ENCODE peak calls at places on chromosome 11, in eight cellular contexts. One of them, this sample, is unnamed.

GRCh38 chr11:60872124-60872951 is 5.0 kb downstream of the ZP1 start:
- DNase-seq in LoVo: no peak
- DNase-seq in RWPE2: no peak
- DNase-seq in stimulated activated CD8-positive, alpha-beta memory T cell treated with anti-CD3 and anti-CD28 coated beads, Interleukin-7, amount 100 ng/mL, for 1 hour: no peak
- DNase-seq in right cardiac atrium: peak; percentile 72
- DNase-seq in T-helper 22 cell: no peak
- DNase-seq in foreskin fibroblast: peak; percentile 78
- DNase-seq in HTR-8/SVneo: no peak
- DNase-seq in this sample: peak; percentile 80

GRCh38 chr11:106160494-106160893 is 83.0 kb downstream of the AASDHPPT start:
- DNase-seq in LoVo: peak; percentile 4
- DNase-seq in RWPE2: no peak
- DNase-seq in stimulated activated CD8-positive, alpha-beta memory T cell treated with anti-CD3 and anti-CD28 coated beads, Interleukin-7, amount 100 ng/mL, for 1 hour: no peak
- DNase-seq in right cardiac atrium: no peak
- DNase-seq in T-helper 22 cell: no peak
- DNase-seq in foreskin fibroblast: no peak
- DNase-seq in HTR-8/SVneo: no peak
- DNase-seq in this sample: no peak

GRCh38 chr11:109326781-109327180 is 95.2 kb upstream of the C11orf87 start:
- DNase-seq in LoVo: no peak
- DNase-seq in RWPE2: no peak
- DNase-seq in stimulated activated CD8-positive, alpha-beta memory T cell treated with anti-CD3 and anti-CD28 coated beads, Interleukin-7, amount 100 ng/mL, for 1 hour: no peak
- DNase-seq in right cardiac atrium: no peak
- DNase-seq in T-helper 22 cell: no peak
- DNase-seq in foreskin fibroblast: no peak
- DNase-seq in HTR-8/SVneo: no peak
- DNase-seq in this sample: no peak

GRCh38 chr11:12840871-12841516 is 166.8 kb downstream of the TEAD1 start:
- DNase-seq in LoVo: no peak
- DNase-seq in RWPE2: no peak
- DNase-seq in stimulated activated CD8-positive, alpha-beta memory T cell treated with anti-CD3 and anti-CD28 coated beads, Interleukin-7, amount 100 ng/mL, for 1 hour: no peak
- DNase-seq in right cardiac atrium: no peak
- DNase-seq in T-helper 22 cell: no peak
- DNase-seq in foreskin fibroblast: no peak
- DNase-seq in HTR-8/SVneo: no peak
- DNase-seq in this sample: no peak

GRCh38 chr11:83087035-83087434 is 15.3 kb upstream of the RAB30 start:
- DNase-seq in LoVo: no peak
- DNase-seq in RWPE2: no peak
- DNase-seq in stimulated activated CD8-positive, alpha-beta memory T cell treated with anti-CD3 and anti-CD28 coated beads, Interleukin-7, amount 100 ng/mL, for 1 hour: no peak
- DNase-seq in right cardiac atrium: no peak
- DNase-seq in T-helper 22 cell: no peak
- DNase-seq in foreskin fibroblast: no peak
- DNase-seq in HTR-8/SVneo: no peak
- DNase-seq in this sample: no peak

GRCh38 chr11:6319879-6320410 is 356 bp downstream of the CAVIN3 start:
- DNase-seq in LoVo: peak; percentile 71
- DNase-seq in RWPE2: peak; percentile 92
- DNase-seq in stimulated activated CD8-positive, alpha-beta memory T cell treated with anti-CD3 and anti-CD28 coated beads, Interleukin-7, amount 100 ng/mL, for 1 hour: no peak
- DNase-seq in right cardiac atrium: peak; percentile 95
- DNase-seq in T-helper 22 cell: no peak
- DNase-seq in foreskin fibroblast: peak; percentile 95
- DNase-seq in HTR-8/SVneo: peak; percentile 94
- DNase-seq in this sample: peak; percentile 99

GRCh38 chr11:73154178-73154577 is 12.1 kb upstream of the FCHSD2 start:
- DNase-seq in LoVo: no peak
- DNase-seq in RWPE2: no peak
- DNase-seq in stimulated activated CD8-positive, alpha-beta memory T cell treated with anti-CD3 and anti-CD28 coated beads, Interleukin-7, amount 100 ng/mL, for 1 hour: no peak
- DNase-seq in right cardiac atrium: no peak
- DNase-seq in T-helper 22 cell: no peak
- DNase-seq in foreskin fibroblast: no peak
- DNase-seq in HTR-8/SVneo: no peak
- DNase-seq in this sample: no peak

GRCh38 chr11:80899381-80899780 is 1458.6 kb upstream of the TENM4 start:
- DNase-seq in LoVo: peak; percentile 15
- DNase-seq in RWPE2: no peak
- DNase-seq in stimulated activated CD8-positive, alpha-beta memory T cell treated with anti-CD3 and anti-CD28 coated beads, Interleukin-7, amount 100 ng/mL, for 1 hour: no peak
- DNase-seq in right cardiac atrium: no peak
- DNase-seq in T-helper 22 cell: no peak
- DNase-seq in foreskin fibroblast: peak; percentile 0
- DNase-seq in HTR-8/SVneo: no peak
- DNase-seq in this sample: peak; percentile 3

GRCh38 chr11:100240051-100240450 is 447.0 kb upstream of the ARHGAP42 start:
- DNase-seq in LoVo: no peak
- DNase-seq in RWPE2: no peak
- DNase-seq in stimulated activated CD8-positive, alpha-beta memory T cell treated with anti-CD3 and anti-CD28 coated beads, Interleukin-7, amount 100 ng/mL, for 1 hour: no peak
- DNase-seq in right cardiac atrium: no peak
- DNase-seq in T-helper 22 cell: no peak
- DNase-seq in foreskin fibroblast: no peak
- DNase-seq in HTR-8/SVneo: no peak
- DNase-seq in this sample: no peak

GRCh38 chr11:12538889-12539421 is 135.3 kb upstream of the TEAD1 start:
- DNase-seq in LoVo: no peak
- DNase-seq in RWPE2: no peak
- DNase-seq in stimulated activated CD8-positive, alpha-beta memory T cell treated with anti-CD3 and anti-CD28 coated beads, Interleukin-7, amount 100 ng/mL, for 1 hour: no peak
- DNase-seq in right cardiac atrium: no peak
- DNase-seq in T-helper 22 cell: no peak
- DNase-seq in foreskin fibroblast: no peak
- DNase-seq in HTR-8/SVneo: no peak
- DNase-seq in this sample: no peak

GRCh38 chr11:68532719-68533369 is 72.3 kb downstream of the PPP6R3 start:
- DNase-seq in LoVo: no peak
- DNase-seq in RWPE2: no peak
- DNase-seq in stimulated activated CD8-positive, alpha-beta memory T cell treated with anti-CD3 and anti-CD28 coated beads, Interleukin-7, amount 100 ng/mL, for 1 hour: no peak
- DNase-seq in right cardiac atrium: no peak
- DNase-seq in T-helper 22 cell: no peak
- DNase-seq in foreskin fibroblast: no peak
- DNase-seq in HTR-8/SVneo: no peak
- DNase-seq in this sample: no peak

GRCh38 chr11:129733981-129734380 is 81.7 kb upstream of the TMEM45B start:
- DNase-seq in LoVo: no peak
- DNase-seq in RWPE2: peak; percentile 31
- DNase-seq in stimulated activated CD8-positive, alpha-beta memory T cell treated with anti-CD3 and anti-CD28 coated beads, Interleukin-7, amount 100 ng/mL, for 1 hour: no peak
- DNase-seq in right cardiac atrium: no peak
- DNase-seq in T-helper 22 cell: no peak
- DNase-seq in foreskin fibroblast: no peak
- DNase-seq in HTR-8/SVneo: no peak
- DNase-seq in this sample: no peak

GRCh38 chr11:61041755-61042518 is 60.4 kb upstream of the CD5 start:
- DNase-seq in LoVo: no peak
- DNase-seq in RWPE2: no peak
- DNase-seq in stimulated activated CD8-positive, alpha-beta memory T cell treated with anti-CD3 and anti-CD28 coated beads, Interleukin-7, amount 100 ng/mL, for 1 hour: peak; percentile 45
- DNase-seq in right cardiac atrium: peak; percentile 56
- DNase-seq in T-helper 22 cell: peak; percentile 79
- DNase-seq in foreskin fibroblast: no peak
- DNase-seq in HTR-8/SVneo: no peak
- DNase-seq in this sample: peak; percentile 55

GRCh38 chr11:125874556-125875124 is 12.8 kb upstream of the HYLS1 start:
- DNase-seq in LoVo: peak; percentile 63
- DNase-seq in RWPE2: no peak
- DNase-seq in stimulated activated CD8-positive, alpha-beta memory T cell treated with anti-CD3 and anti-CD28 coated beads, Interleukin-7, amount 100 ng/mL, for 1 hour: no peak
- DNase-seq in right cardiac atrium: peak; percentile 46
- DNase-seq in T-helper 22 cell: no peak
- DNase-seq in foreskin fibroblast: peak; percentile 56
- DNase-seq in HTR-8/SVneo: peak; percentile 41
- DNase-seq in this sample: peak; percentile 38

GRCh38 chr11:88329563-88330250 is 7.8 kb downstream of the CTSC start:
- DNase-seq in LoVo: no peak
- DNase-seq in RWPE2: no peak
- DNase-seq in stimulated activated CD8-positive, alpha-beta memory T cell treated with anti-CD3 and anti-CD28 coated beads, Interleukin-7, amount 100 ng/mL, for 1 hour: no peak
- DNase-seq in right cardiac atrium: no peak
- DNase-seq in T-helper 22 cell: no peak
- DNase-seq in foreskin fibroblast: no peak
- DNase-seq in HTR-8/SVneo: no peak
- DNase-seq in this sample: no peak

GRCh38 chr11:65500262-65501004 is 1.6 kb downstream of the MALAT1 start:
- DNase-seq in LoVo: peak; percentile 26
- DNase-seq in RWPE2: no peak
- DNase-seq in stimulated activated CD8-positive, alpha-beta memory T cell treated with anti-CD3 and anti-CD28 coated beads, Interleukin-7, amount 100 ng/mL, for 1 hour: no peak
- DNase-seq in right cardiac atrium: peak; percentile 46
- DNase-seq in T-helper 22 cell: no peak
- DNase-seq in foreskin fibroblast: peak; percentile 31
- DNase-seq in HTR-8/SVneo: no peak
- DNase-seq in this sample: peak; percentile 61

GRCh38 chr11:1600626-1601025 is 2.5 kb upstream of the KRTAP5-2 start:
- DNase-seq in LoVo: no peak
- DNase-seq in RWPE2: no peak
- DNase-seq in stimulated activated CD8-positive, alpha-beta memory T cell treated with anti-CD3 and anti-CD28 coated beads, Interleukin-7, amount 100 ng/mL, for 1 hour: no peak
- DNase-seq in right cardiac atrium: no peak
- DNase-seq in T-helper 22 cell: no peak
- DNase-seq in foreskin fibroblast: no peak
- DNase-seq in HTR-8/SVneo: no peak
- DNase-seq in this sample: no peak

GRCh38 chr11:104570088-104570701 is 328.1 kb downstream of the CASP12 start:
- DNase-seq in LoVo: no peak
- DNase-seq in RWPE2: no peak
- DNase-seq in stimulated activated CD8-positive, alpha-beta memory T cell treated with anti-CD3 and anti-CD28 coated beads, Interleukin-7, amount 100 ng/mL, for 1 hour: no peak
- DNase-seq in right cardiac atrium: no peak
- DNase-seq in T-helper 22 cell: no peak
- DNase-seq in foreskin fibroblast: peak; percentile 16
- DNase-seq in HTR-8/SVneo: peak; percentile 19
- DNase-seq in this sample: no peak

GRCh38 chr11:65560555-65561418 is 2.6 kb upstream of the LTBP3 start:
- DNase-seq in LoVo: no peak
- DNase-seq in RWPE2: peak; percentile 61
- DNase-seq in stimulated activated CD8-positive, alpha-beta memory T cell treated with anti-CD3 and anti-CD28 coated beads, Interleukin-7, amount 100 ng/mL, for 1 hour: no peak
- DNase-seq in right cardiac atrium: peak; percentile 65
- DNase-seq in T-helper 22 cell: no peak
- DNase-seq in foreskin fibroblast: peak; percentile 38
- DNase-seq in HTR-8/SVneo: peak; percentile 90
- DNase-seq in this sample: peak; percentile 89

GRCh38 chr11:8658210-8658968 is 24.1 kb downstream of the TRIM66 start:
- DNase-seq in LoVo: no peak
- DNase-seq in RWPE2: no peak
- DNase-seq in stimulated activated CD8-positive, alpha-beta memory T cell treated with anti-CD3 and anti-CD28 coated beads, Interleukin-7, amount 100 ng/mL, for 1 hour: no peak
- DNase-seq in right cardiac atrium: peak; percentile 34
- DNase-seq in T-helper 22 cell: no peak
- DNase-seq in foreskin fibroblast: no peak
- DNase-seq in HTR-8/SVneo: no peak
- DNase-seq in this sample: no peak

GRCh38 chr11:117759305-117759704 is 37.7 kb downstream of the DSCAML1 start:
- DNase-seq in LoVo: no peak
- DNase-seq in RWPE2: no peak
- DNase-seq in stimulated activated CD8-positive, alpha-beta memory T cell treated with anti-CD3 and anti-CD28 coated beads, Interleukin-7, amount 100 ng/mL, for 1 hour: no peak
- DNase-seq in right cardiac atrium: no peak
- DNase-seq in T-helper 22 cell: no peak
- DNase-seq in foreskin fibroblast: no peak
- DNase-seq in HTR-8/SVneo: no peak
- DNase-seq in this sample: no peak

GRCh38 chr11:57658023-57658361 is 430 bp downstream of the CLP1 start:
- DNase-seq in LoVo: no peak
- DNase-seq in RWPE2: no peak
- DNase-seq in stimulated activated CD8-positive, alpha-beta memory T cell treated with anti-CD3 and anti-CD28 coated beads, Interleukin-7, amount 100 ng/mL, for 1 hour: no peak
- DNase-seq in right cardiac atrium: no peak
- DNase-seq in T-helper 22 cell: no peak
- DNase-seq in foreskin fibroblast: no peak
- DNase-seq in HTR-8/SVneo: no peak
- DNase-seq in this sample: no peak

GRCh38 chr11:130772266-130773227 is 143.7 kb downstream of the SNX19 start:
- DNase-seq in LoVo: peak; percentile 47
- DNase-seq in RWPE2: no peak
- DNase-seq in stimulated activated CD8-positive, alpha-beta memory T cell treated with anti-CD3 and anti-CD28 coated beads, Interleukin-7, amount 100 ng/mL, for 1 hour: no peak
- DNase-seq in right cardiac atrium: no peak
- DNase-seq in T-helper 22 cell: no peak
- DNase-seq in foreskin fibroblast: peak; percentile 99
- DNase-seq in HTR-8/SVneo: peak; percentile 67
- DNase-seq in this sample: peak; percentile 91

GRCh38 chr11:118653684-118654390 is 25.6 kb downstream of the TREH start:
- DNase-seq in LoVo: no peak
- DNase-seq in RWPE2: no peak
- DNase-seq in stimulated activated CD8-positive, alpha-beta memory T cell treated with anti-CD3 and anti-CD28 coated beads, Interleukin-7, amount 100 ng/mL, for 1 hour: no peak
- DNase-seq in right cardiac atrium: no peak
- DNase-seq in T-helper 22 cell: no peak
- DNase-seq in foreskin fibroblast: no peak
- DNase-seq in HTR-8/SVneo: no peak
- DNase-seq in this sample: no peak

GRCh38 chr11:116687458-116688201 is 85.2 kb downstream of the BUD13 start:
- DNase-seq in LoVo: no peak
- DNase-seq in RWPE2: no peak
- DNase-seq in stimulated activated CD8-positive, alpha-beta memory T cell treated with anti-CD3 and anti-CD28 coated beads, Interleukin-7, amount 100 ng/mL, for 1 hour: no peak
- DNase-seq in right cardiac atrium: no peak
- DNase-seq in T-helper 22 cell: no peak
- DNase-seq in foreskin fibroblast: no peak
- DNase-seq in HTR-8/SVneo: no peak
- DNase-seq in this sample: no peak

GRCh38 chr11:124946735-124947141 is 7.3 kb upstream of the CCDC15 start:
- DNase-seq in LoVo: no peak
- DNase-seq in RWPE2: no peak
- DNase-seq in stimulated activated CD8-positive, alpha-beta memory T cell treated with anti-CD3 and anti-CD28 coated beads, Interleukin-7, amount 100 ng/mL, for 1 hour: no peak
- DNase-seq in right cardiac atrium: no peak
- DNase-seq in T-helper 22 cell: no peak
- DNase-seq in foreskin fibroblast: peak; percentile 38
- DNase-seq in HTR-8/SVneo: no peak
- DNase-seq in this sample: peak; percentile 6